ENCODE peak calls at places on chromosomes 1 and 21, in ten cellular contexts. T is esophagus squamous epithelium; D is OCI-LY7; Y is CD8-positive, alpha-beta T cell; V is prostate gland; A is uterus; L is ovary; Q is psoas muscle; W is Panc1; M is CD4-positive, alpha-beta T cell. J is an unnamed sample.
A peak's percentile ranks its signal among the peaks of the same experiment; 100 is the strongest.

GRCh38 chr1:153794671-153795324 is 19.6 kb downstream of the SLC27A3 start:
- DNase-seq in Y (no peak), D (no peak), A (no peak), T (no peak), W (no peak), V (no peak), L (no peak), Q (peak; percentile 20), M (no peak), J (peak; percentile 19)

GRCh38 chr1:207219979-207220889 is 101.2 kb upstream of the CD55 start:
- DNase-seq in W (no peak), T (no peak), A (no peak), L (no peak), D (no peak), Y (no peak), Q (no peak), M (no peak), V (no peak), J (no peak)

GRCh38 chr1:220696863-220697231 is 6.7 kb downstream of the C1orf115 start:
- DNase-seq in V (no peak), T (no peak), L (no peak), Q (no peak), Y (no peak), D (no peak), M (no peak), A (no peak), W (no peak), J (no peak)

GRCh38 chr1:88140325-88140724 is 543.7 kb upstream of the PKN2 start:
- DNase-seq in A (no peak), Y (no peak), M (no peak), V (no peak), T (no peak), W (no peak), Q (no peak), D (no peak), L (no peak), J (no peak)

GRCh38 chr21:15617968-15618367 is 111.8 kb upstream of the USP25 start:
- DNase-seq in V (no peak), M (no peak), D (no peak), A (no peak), Q (no peak), W (no peak), Y (no peak), L (no peak), T (no peak), J (no peak)

GRCh38 chr1:53656062-53656915 is 82.7 kb downstream of the GLIS1 start:
- DNase-seq in A (no peak), D (no peak), T (no peak), Q (no peak), V (no peak), Y (no peak), L (peak; percentile 4), M (no peak), W (no peak), J (no peak)

GRCh38 chr1:226827458-226827857 is 43.0 kb upstream of the PSEN2 start:
- DNase-seq in M (no peak), Y (no peak), D (no peak), L (peak; percentile 66), V (no peak), W (no peak), Q (peak; percentile 66), T (no peak), A (peak; percentile 82), J (peak; percentile 74)

GRCh38 chr1:52725903-52726264 is 369 bp upstream of the ZYG11B start:
- DNase-seq in W (no peak), Y (no peak), A (no peak), L (no peak), D (no peak), V (no peak), T (no peak), Q (no peak), M (no peak), J (no peak)

GRCh38 chr1:228353601-228354371 is 52.8 kb downstream of the TRIM11 start:
- DNase-seq in Q (peak; percentile 9), T (no peak), M (no peak), Y (peak; percentile 13), W (no peak), A (no peak), V (no peak), L (peak; percentile 25), D (no peak), J (no peak)

GRCh38 chr1:228358039-228358763 is 48.4 kb downstream of the TRIM11 start:
- DNase-seq in Y (peak; percentile 4), M (no peak), W (no peak), A (no peak), T (no peak), Q (no peak), D (peak; percentile 4), L (no peak), V (no peak), J (no peak)

GRCh38 chr1:228351850-228352249 is 54.8 kb downstream of the TRIM11 start:
- DNase-seq in V (no peak), Q (peak; percentile 10), L (peak; percentile 33), Y (peak; percentile 8), W (no peak), T (no peak), M (no peak), A (no peak), D (no peak), J (peak; percentile 54)

GRCh38 chr1:228352677-228353481 is 53.8 kb downstream of the TRIM11 start:
- DNase-seq in Q (peak; percentile 14), V (no peak), A (no peak), D (no peak), Y (peak; percentile 10), T (no peak), M (no peak), L (peak; percentile 32), W (no peak), J (no peak)

DNA sequence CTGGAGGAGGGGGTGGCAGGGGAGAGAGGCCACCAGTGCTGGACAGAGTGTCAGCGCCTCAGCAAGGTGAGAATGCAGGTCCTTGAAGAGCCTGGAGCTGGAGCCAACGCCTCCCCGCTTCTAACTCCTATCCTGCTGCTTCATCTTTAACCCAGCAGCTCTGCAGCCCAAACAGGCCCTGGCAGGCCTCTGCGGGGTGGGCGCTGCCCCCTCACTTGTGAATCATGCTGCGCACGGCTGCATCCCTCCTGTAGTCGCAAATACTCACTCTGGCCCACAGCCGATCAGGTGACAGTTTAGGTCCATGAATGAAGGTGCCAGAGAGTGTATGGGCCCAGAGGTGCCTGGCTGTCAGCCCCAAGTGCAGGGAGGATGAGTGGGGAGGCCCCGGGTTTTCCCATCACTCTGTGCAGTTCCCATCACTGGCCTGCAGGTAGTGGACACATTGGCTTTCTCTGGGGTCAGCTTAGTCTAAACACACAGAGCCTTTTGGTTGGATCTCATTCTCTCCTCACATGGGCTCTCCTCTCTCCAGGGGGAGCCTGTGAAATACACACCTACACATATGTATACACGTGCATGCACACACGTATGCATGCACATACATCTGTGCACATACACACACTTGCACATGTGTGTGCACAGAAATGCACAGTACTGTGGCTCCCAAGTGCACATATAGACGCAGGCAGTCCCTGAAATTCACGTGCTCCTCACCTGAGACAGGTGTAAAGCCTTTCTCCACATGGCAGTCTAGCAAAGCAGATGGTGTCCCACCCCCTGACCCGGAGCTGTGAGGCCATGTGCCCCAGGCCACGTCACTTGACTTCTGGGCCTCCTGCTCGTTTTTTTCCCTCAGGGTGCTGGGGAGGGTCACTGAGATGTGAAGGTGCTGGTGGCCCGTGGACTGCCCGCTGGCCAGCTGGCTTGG is 52.0 kb downstream of the TRIM11 start:
- DNase-seq in D (no peak), V (no peak), Q (no peak), T (no peak), L (no peak), M (no peak), A (no peak), W (no peak), Y (peak; percentile 6), J (no peak)
- TF ChIP-seq CTCF in D (no peak), V (no peak), Q (no peak), T (no peak), L (no peak), M (no peak), A (no peak), W (no peak), Y (no peak), J (no peak)

GRCh38 chr1:229238674-229239415 is 32.1 kb upstream of the RAB4A start:
- DNase-seq in A (no peak), Q (no peak), W (no peak), D (no peak), T (no peak), Y (no peak), L (no peak), M (no peak), V (peak; percentile 54), J (no peak)

GRCh38 chr1:229238231-229238630 is 32.7 kb upstream of the RAB4A start:
- DNase-seq in D (no peak), Q (no peak), Y (no peak), A (no peak), V (no peak), M (no peak), T (no peak), W (no peak), L (no peak), J (no peak)

GRCh38 chr1:229234870-229235472 is 35.9 kb upstream of the RAB4A start:
- DNase-seq in L (no peak), Q (no peak), D (no peak), Y (no peak), A (no peak), M (no peak), T (no peak), V (no peak), W (no peak), J (no peak)

GRCh38 chr1:229240532-229240931 is 30.4 kb upstream of the RAB4A start:
- DNase-seq in M (no peak), D (no peak), W (no peak), Y (no peak), T (no peak), A (no peak), L (no peak), V (no peak), Q (no peak), J (no peak)

GRCh38 chr1:229237320-229237719 is 33.6 kb upstream of the RAB4A start:
- DNase-seq in Q (no peak), Y (no peak), L (no peak), V (no peak), A (no peak), T (no peak), W (no peak), M (no peak), D (no peak), J (no peak)
- H3K27ac ChIP-seq in Q (no peak overlapping the region), Y (no peak overlapping the region), L (no peak overlapping the region), V (no peak overlapping the region), A (no peak overlapping the region), T (no peak overlapping the region), W (no peak overlapping the region), M (no peak overlapping the region), D (no peak overlapping the region), J (no peak overlapping the region)

GRCh38 chr21:36929622-36930021 is 36.8 kb downstream of the HLCS start:
- DNase-seq in L (no peak), T (no peak), W (no peak), Y (no peak), A (no peak), Q (no peak), M (no peak), V (peak; percentile 54), D (no peak), J (no peak)

GRCh38 chr21:36923270-36923669 is 43.2 kb downstream of the HLCS start:
- DNase-seq in L (no peak), M (no peak), V (no peak), W (no peak), Q (no peak), T (no peak), D (no peak), A (no peak), Y (no peak), J (no peak)

GRCh38 chr21:36928960-36929359 is 37.5 kb downstream of the HLCS start:
- DNase-seq in M (no peak), Q (no peak), T (no peak), W (no peak), V (no peak), D (no peak), L (no peak), A (no peak), Y (no peak), J (no peak)

GRCh38 chr21:36926989-36927695 is 39.3 kb downstream of the HLCS start:
- DNase-seq in V (peak; percentile 56), A (no peak), L (no peak), Y (no peak), W (no peak), M (no peak), T (no peak), Q (no peak), D (no peak), J (no peak)

DNA sequence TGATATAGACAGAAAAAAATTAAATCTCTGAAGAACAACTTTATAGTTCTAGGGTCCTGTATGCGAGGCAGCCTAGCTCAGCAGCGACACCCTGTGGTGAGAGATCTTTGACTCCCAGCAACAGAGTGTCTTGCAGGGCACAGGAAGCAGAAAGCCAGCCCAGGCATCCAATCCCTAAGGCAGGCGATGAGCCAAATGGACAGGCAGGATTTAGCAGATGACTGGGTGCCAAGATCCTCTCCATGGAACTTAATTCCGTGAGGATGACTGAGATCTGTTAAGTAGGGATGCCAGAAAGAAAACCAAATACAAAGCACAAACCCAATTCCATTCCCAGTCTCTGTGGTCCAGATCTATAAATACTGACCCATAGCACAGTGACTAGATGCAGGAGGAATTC is 38.8 kb downstream of the HLCS start:
- DNase-seq in T (no peak), D (peak; percentile 70), W (peak; percentile 52), Y (peak; percentile 64), A (peak; percentile 75), Q (peak; percentile 69), L (peak; percentile 89), V (peak; percentile 89), M (peak; percentile 57), J (peak; percentile 80)
- TF ChIP-seq CTCF in T (peak; percentile 87), D (peak; percentile 99), W (peak; percentile 90), Y (peak; percentile 83), A (peak; percentile 85), Q (peak; percentile 95), L (peak; percentile 78), V (peak; percentile 87), M (peak; percentile 89), J (peak; percentile 91)

GRCh38 chr1:229108598-229109201 is 162.2 kb upstream of the RAB4A start:
- DNase-seq in T (no peak), Y (no peak), L (no peak), M (no peak), V (no peak), W (no peak), Q (no peak), D (peak; percentile 62), A (no peak), J (peak; percentile 81)
- H3K27ac ChIP-seq in T (no peak overlapping the region), Y (no peak overlapping the region), L (no peak overlapping the region), M (no peak overlapping the region), V (peak overlapping the region; percentile 43), W (no peak overlapping the region), Q (peak overlapping the region; percentile 16), D (peak overlapping the region; percentile 12), A (no peak overlapping the region), J (peak overlapping the region; percentile 90)